ENCODE peak calls at places on chromosomes 6 and 20, in seven cellular contexts. One of them, this sample, is unnamed.

GRCh38 chr20:44689809-44690208 is 25.4 kb upstream of the CCN5 start:
- DNase-seq in HCT116: no peak
- DNase-seq in heart left ventricle: no peak
- DNase-seq in CD8-positive, alpha-beta T cell: no peak
- DNase-seq in breast epithelium: no peak
- DNase-seq in Panc1: no peak
- DNase-seq in A549: no peak
- DNase-seq in this sample: no peak

GRCh38 chr20:24002896-24003295 is 14.3 kb upstream of the GGTLC1 start:
- DNase-seq in HCT116: no peak
- DNase-seq in A549: no peak
- DNase-seq in Panc1: no peak
- DNase-seq in heart left ventricle: no peak
- DNase-seq in breast epithelium: no peak
- DNase-seq in CD8-positive, alpha-beta T cell: no peak
- DNase-seq in this sample: no peak

GRCh38 chr6:104887350-104887749 is 27.6 kb upstream of the HACE1 start:
- DNase-seq in Panc1: no peak
- DNase-seq in A549: no peak
- DNase-seq in heart left ventricle: no peak
- DNase-seq in breast epithelium: no peak
- DNase-seq in CD8-positive, alpha-beta T cell: no peak
- DNase-seq in HCT116: no peak
- DNase-seq in this sample: no peak

GRCh38 chr6:2737885-2738284 is 12.8 kb downstream of the MYLK4 start:
- DNase-seq in HCT116: no peak
- DNase-seq in breast epithelium: no peak
- DNase-seq in A549: no peak
- DNase-seq in Panc1: no peak
- DNase-seq in heart left ventricle: no peak
- DNase-seq in CD8-positive, alpha-beta T cell: no peak
- DNase-seq in this sample: no peak

GRCh38 chr6:168035098-168035660 is 37.7 kb downstream of the KIF25 start:
- DNase-seq in heart left ventricle: peak; percentile 85
- DNase-seq in A549: peak; percentile 41
- DNase-seq in breast epithelium: no peak
- DNase-seq in HCT116: no peak
- DNase-seq in Panc1: no peak
- DNase-seq in CD8-positive, alpha-beta T cell: no peak
- DNase-seq in this sample: peak; percentile 78

GRCh38 chr20:25280051-25280573 is 32.2 kb downstream of the PYGB start:
- DNase-seq in A549: no peak
- DNase-seq in heart left ventricle: peak; percentile 57
- DNase-seq in Panc1: no peak
- DNase-seq in CD8-positive, alpha-beta T cell: no peak
- DNase-seq in breast epithelium: peak; percentile 87
- DNase-seq in HCT116: no peak
- DNase-seq in this sample: peak; percentile 32

GRCh38 chr6:36735110-36735971 is 37.7 kb downstream of the RAB44 start:
- DNase-seq in HCT116: no peak
- DNase-seq in CD8-positive, alpha-beta T cell: no peak
- DNase-seq in heart left ventricle: peak; percentile 87
- DNase-seq in breast epithelium: peak; percentile 59
- DNase-seq in A549: no peak
- DNase-seq in Panc1: no peak
- DNase-seq in this sample: peak; percentile 87

GRCh38 chr20:46802696-46803445 is 91.8 kb upstream of the EYA2 start:
- DNase-seq in HCT116: no peak
- DNase-seq in CD8-positive, alpha-beta T cell: no peak
- DNase-seq in A549: no peak
- DNase-seq in heart left ventricle: no peak
- DNase-seq in breast epithelium: no peak
- DNase-seq in Panc1: no peak
- DNase-seq in this sample: no peak

GRCh38 chr6:138663892-138664291 is 109.7 kb upstream of the CCDC28A start:
- DNase-seq in Panc1: no peak
- DNase-seq in heart left ventricle: no peak
- DNase-seq in A549: no peak
- DNase-seq in breast epithelium: no peak
- DNase-seq in HCT116: no peak
- DNase-seq in CD8-positive, alpha-beta T cell: no peak
- DNase-seq in this sample: no peak

GRCh38 chr6:20877008-20877937 is 343.0 kb downstream of the CDKAL1 start:
- DNase-seq in heart left ventricle: peak; percentile 44
- DNase-seq in breast epithelium: peak; percentile 72
- DNase-seq in CD8-positive, alpha-beta T cell: no peak
- DNase-seq in Panc1: peak; percentile 93
- DNase-seq in A549: peak; percentile 49
- DNase-seq in HCT116: peak; percentile 95
- DNase-seq in this sample: no peak

GRCh38 chr6:33205172-33206026 is 944 bp downstream of the HSD17B8 start:
- DNase-seq in A549: peak; percentile 46
- DNase-seq in CD8-positive, alpha-beta T cell: no peak
- DNase-seq in Panc1: peak; percentile 59
- DNase-seq in breast epithelium: no peak
- DNase-seq in heart left ventricle: no peak
- DNase-seq in HCT116: peak; percentile 55
- DNase-seq in this sample: no peak

GRCh38 chr6:110566346-110567125 is 90.1 kb upstream of the SLC22A16 start:
- DNase-seq in HCT116: no peak
- DNase-seq in breast epithelium: no peak
- DNase-seq in Panc1: no peak
- DNase-seq in A549: no peak
- DNase-seq in heart left ventricle: peak; percentile 52
- DNase-seq in CD8-positive, alpha-beta T cell: no peak
- DNase-seq in this sample: peak; percentile 35

GRCh38 chr6:133055527-133055966 is 185.6 kb upstream of the EYA4 start:
- DNase-seq in Panc1: no peak
- DNase-seq in HCT116: no peak
- DNase-seq in breast epithelium: no peak
- DNase-seq in A549: no peak
- DNase-seq in heart left ventricle: no peak
- DNase-seq in CD8-positive, alpha-beta T cell: no peak
- DNase-seq in this sample: no peak

GRCh38 chr6:169343886-169344525 is 90.4 kb upstream of the THBS2 start:
- DNase-seq in HCT116: no peak
- DNase-seq in Panc1: no peak
- DNase-seq in A549: no peak
- DNase-seq in CD8-positive, alpha-beta T cell: no peak
- DNase-seq in heart left ventricle: no peak
- DNase-seq in breast epithelium: no peak
- DNase-seq in this sample: no peak

GRCh38 chr6:83430606-83431544 is at the start of gene ME1:
- DNase-seq in CD8-positive, alpha-beta T cell: peak; percentile 30
- DNase-seq in Panc1: no peak
- DNase-seq in heart left ventricle: peak; percentile 88
- DNase-seq in HCT116: peak; percentile 38
- DNase-seq in A549: peak; percentile 36
- DNase-seq in breast epithelium: peak; percentile 22
- DNase-seq in this sample: peak; percentile 79

GRCh38 chr20:46681032-46681854 is 8.0 kb downstream of the TP53RK start:
- DNase-seq in heart left ventricle: peak; percentile 40
- DNase-seq in CD8-positive, alpha-beta T cell: peak; percentile 73
- DNase-seq in breast epithelium: peak; percentile 62
- DNase-seq in A549: peak; percentile 58
- DNase-seq in Panc1: peak; percentile 61
- DNase-seq in HCT116: no peak
- DNase-seq in this sample: peak; percentile 40

GRCh38 chr20:37463726-37464125 is 57.3 kb upstream of the NNAT start:
- DNase-seq in Panc1: no peak
- DNase-seq in CD8-positive, alpha-beta T cell: no peak
- DNase-seq in breast epithelium: no peak
- DNase-seq in heart left ventricle: no peak
- DNase-seq in A549: no peak
- DNase-seq in HCT116: no peak
- DNase-seq in this sample: no peak

GRCh38 chr20:4604580-4604979 is 117.1 kb upstream of the PRND start:
- DNase-seq in A549: no peak
- DNase-seq in HCT116: no peak
- DNase-seq in CD8-positive, alpha-beta T cell: no peak
- DNase-seq in breast epithelium: no peak
- DNase-seq in Panc1: no peak
- DNase-seq in heart left ventricle: no peak
- DNase-seq in this sample: no peak

GRCh38 chr6:79040083-79040482 is 38.0 kb downstream of the PHIP start:
- DNase-seq in breast epithelium: no peak
- DNase-seq in A549: no peak
- DNase-seq in CD8-positive, alpha-beta T cell: no peak
- DNase-seq in HCT116: no peak
- DNase-seq in Panc1: no peak
- DNase-seq in heart left ventricle: no peak
- DNase-seq in this sample: no peak

GRCh38 chr20:36606171-36607116 is 865 bp downstream of the RAB5IF start:
- DNase-seq in breast epithelium: no peak
- DNase-seq in Panc1: no peak
- DNase-seq in heart left ventricle: no peak
- DNase-seq in A549: no peak
- DNase-seq in HCT116: no peak
- DNase-seq in CD8-positive, alpha-beta T cell: no peak
- DNase-seq in this sample: no peak

GRCh38 chr20:7693761-7694160 is 246.5 kb downstream of the HAO1 start:
- DNase-seq in breast epithelium: no peak
- DNase-seq in heart left ventricle: no peak
- DNase-seq in A549: no peak
- DNase-seq in Panc1: no peak
- DNase-seq in CD8-positive, alpha-beta T cell: no peak
- DNase-seq in HCT116: no peak
- DNase-seq in this sample: no peak

GRCh38 chr20:10322073-10323012 is 103.7 kb downstream of the SNAP25 start:
- DNase-seq in Panc1: no peak
- DNase-seq in heart left ventricle: no peak
- DNase-seq in breast epithelium: no peak
- DNase-seq in CD8-positive, alpha-beta T cell: no peak
- DNase-seq in HCT116: no peak
- DNase-seq in A549: no peak
- DNase-seq in this sample: no peak

GRCh38 chr6:166151798-166152197 is 15.9 kb downstream of the TBXT start:
- DNase-seq in breast epithelium: no peak
- DNase-seq in heart left ventricle: no peak
- DNase-seq in CD8-positive, alpha-beta T cell: no peak
- DNase-seq in Panc1: no peak
- DNase-seq in HCT116: no peak
- DNase-seq in A549: no peak
- DNase-seq in this sample: no peak

GRCh38 chr6:166152660-166153059 is 15.0 kb downstream of the TBXT start:
- DNase-seq in CD8-positive, alpha-beta T cell: no peak
- DNase-seq in Panc1: no peak
- DNase-seq in heart left ventricle: no peak
- DNase-seq in breast epithelium: no peak
- DNase-seq in HCT116: no peak
- DNase-seq in A549: no peak
- DNase-seq in this sample: no peak

GRCh38 chr6:166162599-166163342 is 4.9 kb downstream of the TBXT start:
- DNase-seq in A549: no peak
- DNase-seq in heart left ventricle: no peak
- DNase-seq in breast epithelium: no peak
- DNase-seq in CD8-positive, alpha-beta T cell: no peak
- DNase-seq in HCT116: no peak
- DNase-seq in Panc1: no peak
- DNase-seq in this sample: no peak

GRCh38 chr6:166157930-166158617 is 9.6 kb downstream of the TBXT start:
- DNase-seq in breast epithelium: no peak
- DNase-seq in heart left ventricle: no peak
- DNase-seq in CD8-positive, alpha-beta T cell: no peak
- DNase-seq in Panc1: no peak
- DNase-seq in HCT116: no peak
- DNase-seq in A549: no peak
- DNase-seq in this sample: no peak

GRCh38 chr6:166156942-166157341 is 10.7 kb downstream of the TBXT start:
- DNase-seq in heart left ventricle: no peak
- DNase-seq in Panc1: no peak
- DNase-seq in CD8-positive, alpha-beta T cell: no peak
- DNase-seq in breast epithelium: no peak
- DNase-seq in A549: peak; percentile 23
- DNase-seq in HCT116: peak; percentile 7
- DNase-seq in this sample: no peak
- TF ChIP-seq CTCF in heart left ventricle: peak; percentile 52
- TF ChIP-seq CTCF in Panc1: peak; percentile 67
- TF ChIP-seq CTCF in CD8-positive, alpha-beta T cell: no peak
- TF ChIP-seq CTCF in breast epithelium: no peak
- TF ChIP-seq CTCF in A549: peak; percentile 48
- TF ChIP-seq CTCF in HCT116: peak; percentile 70
- TF ChIP-seq CTCF in this sample: peak; percentile 45

GRCh38 chr20:51434026-51434425 is 108.5 kb downstream of the NFATC2 start:
- DNase-seq in A549: no peak
- DNase-seq in Panc1: no peak
- DNase-seq in HCT116: no peak
- DNase-seq in CD8-positive, alpha-beta T cell: no peak
- DNase-seq in breast epithelium: no peak
- DNase-seq in heart left ventricle: no peak
- DNase-seq in this sample: no peak
- H3K4me1 ChIP-seq in A549: peaks cover 23% of the 10 kb centered on the region
- H3K4me1 ChIP-seq in Panc1: no peaks in the 10 kb centered on the region
- H3K4me1 ChIP-seq in HCT116: no peaks in the 10 kb centered on the region
- H3K4me1 ChIP-seq in CD8-positive, alpha-beta T cell: peaks cover 17% of the 10 kb centered on the region
- H3K4me1 ChIP-seq in breast epithelium: no peaks in the 10 kb centered on the region
- H3K4me1 ChIP-seq in heart left ventricle: peaks cover 1% of the 10 kb centered on the region
- H3K4me1 ChIP-seq in this sample: peaks cover 13% of the 10 kb centered on the region

GRCh38 chr6:40039042-40039441 is 104.8 kb upstream of the MOCS1 start:
- DNase-seq in HCT116: no peak
- DNase-seq in A549: no peak
- DNase-seq in heart left ventricle: no peak
- DNase-seq in Panc1: no peak
- DNase-seq in CD8-positive, alpha-beta T cell: no peak
- DNase-seq in breast epithelium: no peak
- DNase-seq in this sample: no peak
- H3K9me3 ChIP-seq in HCT116: no peaks in the 10 kb centered on the region
- H3K9me3 ChIP-seq in A549: no peaks in the 10 kb centered on the region
- H3K9me3 ChIP-seq in heart left ventricle: no peaks in the 10 kb centered on the region
- H3K9me3 ChIP-seq in Panc1: no peaks in the 10 kb centered on the region
- H3K9me3 ChIP-seq in CD8-positive, alpha-beta T cell: no peaks in the 10 kb centered on the region
- H3K9me3 ChIP-seq in breast epithelium: no peaks in the 10 kb centered on the region
- H3K9me3 ChIP-seq in this sample: peaks cover 11% of the 10 kb centered on the region

GRCh38 chr6:10404799-10405524 is 9.9 kb downstream of the TFAP2A start:
- DNase-seq in breast epithelium: no peak
- DNase-seq in heart left ventricle: no peak
- DNase-seq in Panc1: no peak
- DNase-seq in A549: no peak
- DNase-seq in HCT116: no peak
- DNase-seq in CD8-positive, alpha-beta T cell: no peak
- DNase-seq in this sample: no peak

GRCh38 chr6:10402648-10403311 is 12.1 kb downstream of the TFAP2A start:
- DNase-seq in HCT116: no peak
- DNase-seq in CD8-positive, alpha-beta T cell: no peak
- DNase-seq in Panc1: no peak
- DNase-seq in breast epithelium: no peak
- DNase-seq in A549: no peak
- DNase-seq in heart left ventricle: no peak
- DNase-seq in this sample: no peak

GRCh38 chr6:10406556-10406955 is 8.3 kb downstream of the TFAP2A start:
- DNase-seq in Panc1: no peak
- DNase-seq in breast epithelium: no peak
- DNase-seq in HCT116: no peak
- DNase-seq in heart left ventricle: no peak
- DNase-seq in CD8-positive, alpha-beta T cell: no peak
- DNase-seq in A549: no peak
- DNase-seq in this sample: no peak

GRCh38 chr6:10403385-10404106 is 11.3 kb downstream of the TFAP2A start:
- DNase-seq in A549: peak; percentile 64
- DNase-seq in CD8-positive, alpha-beta T cell: no peak
- DNase-seq in heart left ventricle: no peak
- DNase-seq in Panc1: peak; percentile 87
- DNase-seq in HCT116: no peak
- DNase-seq in breast epithelium: no peak
- DNase-seq in this sample: no peak

GRCh38 chr6:10404107-10404798 is 10.6 kb downstream of the TFAP2A start:
- DNase-seq in HCT116: peak; percentile 92
- DNase-seq in heart left ventricle: peak; percentile 88
- DNase-seq in A549: peak; percentile 79
- DNase-seq in CD8-positive, alpha-beta T cell: peak; percentile 70
- DNase-seq in Panc1: no peak
- DNase-seq in breast epithelium: peak; percentile 96
- DNase-seq in this sample: peak; percentile 81
- TF ChIP-seq CTCF in HCT116: peak; percentile 48
- TF ChIP-seq CTCF in heart left ventricle: peak; percentile 47
- TF ChIP-seq CTCF in A549: peak; percentile 47
- TF ChIP-seq CTCF in CD8-positive, alpha-beta T cell: no peak
- TF ChIP-seq CTCF in Panc1: peak; percentile 78
- TF ChIP-seq CTCF in breast epithelium: peak; percentile 23
- TF ChIP-seq CTCF in this sample: peak; percentile 42